ENCODE peak calls at places on chromosomes 2 and 18, in ten cellular contexts. S is dermis blood vessel endothelial cell, H is left cardiac atrium, T is neural crest cell, B is neural progenitor cell, X is HCEC 1CT, Q is T-helper 9 cell, G is EL, U is AG10803, Y is NCI-H1436. Z is an unnamed sample.
A peak's percentile ranks its signal among the peaks of the same experiment; 100 is the strongest.

GRCh38 chr18:76131738-76132137 is 363.3 kb downstream of the ZNF516 start:
- DNase-seq in X (no peak), Q (no peak), Y (no peak), B (no peak), G (peak; percentile 3), S (no peak), H (no peak), U (peak; percentile 55), T (no peak), Z (no peak)

GRCh38 chr2:85584354-85584856 is at the start of gene VAMP5:
- DNase-seq in Q (peak; percentile 35), Y (no peak), U (peak; percentile 17), X (peak; percentile 11), T (no peak), B (peak; percentile 49), G (peak; percentile 50), S (peak; percentile 46), H (peak; percentile 55), Z (peak; percentile 44)

GRCh38 chr2:233208382-233209116 is 42.9 kb upstream of the ATG16L1 start:
- DNase-seq in T (no peak), B (no peak), H (no peak), S (peak; percentile 22), X (no peak), U (no peak), Y (no peak), Q (no peak), G (peak; percentile 29), Z (no peak)

GRCh38 chr2:190512539-190513095 is 21.9 kb downstream of the NEMP2 start:
- DNase-seq in B (no peak), Q (no peak), H (no peak), Y (no peak), T (no peak), G (no peak), U (no peak), S (no peak), X (no peak), Z (no peak)

GRCh38 chr2:15751477-15751876 is 159.8 kb downstream of the DDX1 start:
- DNase-seq in G (no peak), B (no peak), Y (no peak), Q (no peak), T (no peak), U (no peak), X (no peak), H (no peak), S (peak; percentile 29), Z (no peak)

GRCh38 chr2:144771348-144771747 is 251.4 kb upstream of the ZEB2 start:
- DNase-seq in G (no peak), X (no peak), U (no peak), S (no peak), Q (no peak), T (no peak), Y (no peak), B (no peak), H (no peak), Z (no peak)

GRCh38 chr2:161761160-161761559 is 136.9 kb downstream of the SLC4A10 start:
- DNase-seq in H (no peak), Y (no peak), U (no peak), Q (no peak), G (no peak), S (no peak), X (no peak), T (no peak), B (no peak), Z (no peak)

GRCh38 chr2:150327546-150328495 is 159.6 kb downstream of the RND3 start:
- DNase-seq in U (no peak), S (no peak), G (no peak), H (no peak), B (peak; percentile 96), T (peak; percentile 22), Q (no peak), Y (peak; percentile 36), X (no peak), Z (no peak)